ENCODE peak calls at places on chromosome 6, in five cellular contexts. I is NCI-H2081 treated with DMSO at 0.1 percent for 48 hours, A is A549, D is A673, Q is WTC11. K is an unnamed sample.

GRCh38 chr6:164216368-164216767 is 801.9 kb downstream of the QKI start:
- DNase-seq in A (no peak), Q (no peak), I (peak; percentile 11), D (no peak), K (no peak)

GRCh38 chr6:131807644-131808459 is at the start of gene ENPP1:
- DNase-seq in I (peak; percentile 5), A (peak; percentile 63), Q (peak; percentile 80), D (peak; percentile 76), K (peak; percentile 84)

GRCh38 chr6:47076422-47077344 is 34.6 kb upstream of the ADGRF1 start:
- DNase-seq in I (no peak), Q (no peak), A (no peak), D (peak; percentile 18), K (no peak)

GRCh38 chr6:109456710-109457595 is 1.4 kb upstream of the MICAL1 start:
- DNase-seq in I (no peak), A (no peak), Q (no peak), D (no peak), K (peak; percentile 81)

GRCh38 chr6:41427642-41428401 is 92.4 kb downstream of the NCR2 start:
- DNase-seq in D (peak; percentile 9), Q (peak; percentile 73), A (peak; percentile 11), I (no peak), K (peak; percentile 70)

GRCh38 chr6:169960003-169960344 is 208.6 kb downstream of the ERMARD start:
- DNase-seq in A (no peak), I (no peak), Q (no peak), D (no peak), K (no peak)

GRCh38 chr6:12033770-12034169 is 21.7 kb downstream of the HIVEP1 start:
- DNase-seq in A (no peak), Q (no peak), I (no peak), D (peak; percentile 77), K (no peak)

GRCh38 chr6:46730918-46731461 is 4.2 kb downstream of the PLA2G7 start:
- DNase-seq in D (no peak), A (no peak), Q (no peak), I (no peak), K (no peak)

GRCh38 chr6:138109042-138109997 is 2.1 kb upstream of the PERP start:
- DNase-seq in D (peak; percentile 67), A (peak; percentile 69), Q (peak; percentile 74), I (no peak), K (peak; percentile 82)

K was measured in right cardiac atrium.